ENCODE peak calls at places on chromosome 22, in eight cellular contexts. T is mammary epithelial cell; E is brain microvascular endothelial cell; F is CD8-positive, alpha-beta memory T cell; J is mesenchymal stem cell; H is ovary; I is kidney; G is A549. N is an unnamed sample.

GRCh38 chr22:32612834-32613233 is 138.2 kb downstream of the FBXO7 start:
- DNase-seq in F (no peak), I (no peak), E (no peak), J (no peak), T (no peak), G (no peak), H (no peak), N (no peak)

GRCh38 chr22:36741204-36741793 is 34.6 kb downstream of the IFT27 start:
- DNase-seq in T (no peak), H (no peak), J (peak), E (peak), F (no peak), I (no peak), G (peak), N (no peak)

GRCh38 chr22:29555065-29555644 is 1.6 kb upstream of the THOC5 start:
- DNase-seq in T (no peak), F (no peak), I (no peak), H (peak), G (no peak), E (no peak), J (no peak), N (peak)

GRCh38 chr22:46061431-46062231 is 84.7 kb upstream of the WNT7B start:
- DNase-seq in T (peak), E (no peak), F (no peak), J (no peak), I (peak), G (no peak), H (no peak), N (no peak)

GRCh38 chr22:28810839-28811491 is 10.6 kb upstream of the XBP1 start:
- DNase-seq in E (no peak), H (no peak), J (no peak), F (peak), I (peak), T (no peak), G (no peak), N (no peak)

GRCh38 chr22:40533712-40534378 is 102.7 kb downstream of the MRTFA start:
- DNase-seq in J (peak), T (peak), H (no peak), G (peak), I (no peak), E (peak), F (peak), N (no peak)

GRCh38 chr22:44037519-44038370 is 13.6 kb downstream of the PARVB start:
- DNase-seq in F (no peak), I (no peak), T (peak), G (peak), H (peak), E (peak), J (peak), N (no peak)

GRCh38 chr22:35064664-35065063 is 1.3 kb upstream of the ISX start:
- DNase-seq in J (no peak), T (peak), H (no peak), E (no peak), I (no peak), F (no peak), G (no peak), N (no peak)

GRCh38 chr22:47595122-47595521 is 832.7 kb downstream of the TBC1D22A start:
- DNase-seq in F (no peak), E (no peak), G (no peak), T (no peak), J (no peak), I (no peak), H (no peak), N (no peak)

GRCh38 chr22:19876941-19877625 is 22.4 kb upstream of the GNB1L start:
- DNase-seq in F (no peak), G (no peak), H (peak), J (no peak), E (no peak), I (peak), T (no peak), N (no peak)

GRCh38 chr22:46035380-46035741 is 58.4 kb upstream of the WNT7B start:
- DNase-seq in H (no peak), J (no peak), E (no peak), I (no peak), F (no peak), T (no peak), G (no peak), N (no peak)

DNA sequence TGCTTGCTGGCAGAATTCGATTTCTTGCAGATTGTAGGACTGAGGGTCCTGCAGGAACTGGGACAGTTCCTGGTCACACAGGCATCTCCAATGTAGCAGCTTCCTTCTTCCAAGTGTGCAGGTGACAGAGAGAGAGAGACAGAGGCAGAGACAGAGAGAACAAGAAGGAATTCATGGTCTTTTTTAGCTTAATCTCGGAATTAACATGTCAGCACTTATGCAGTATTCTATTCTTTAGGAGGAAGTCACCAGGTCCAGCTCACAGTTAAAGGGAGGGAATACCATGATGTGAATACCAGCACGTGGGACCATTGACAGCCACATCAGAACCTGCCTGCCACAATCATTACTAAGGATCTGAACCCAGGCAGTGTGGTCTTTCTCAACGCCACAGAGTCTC is 341.6 kb downstream of the MN1 start:
- DNase-seq in J (no peak), H (no peak), F (no peak), I (no peak), E (no peak), T (no peak), G (no peak), N (no peak)
- H3K27ac ChIP-seq in J (no peak), H (no peak), F (no peak), I (no peak), E (no peak), T (no peak), G (peak), N (no peak)

DNA sequence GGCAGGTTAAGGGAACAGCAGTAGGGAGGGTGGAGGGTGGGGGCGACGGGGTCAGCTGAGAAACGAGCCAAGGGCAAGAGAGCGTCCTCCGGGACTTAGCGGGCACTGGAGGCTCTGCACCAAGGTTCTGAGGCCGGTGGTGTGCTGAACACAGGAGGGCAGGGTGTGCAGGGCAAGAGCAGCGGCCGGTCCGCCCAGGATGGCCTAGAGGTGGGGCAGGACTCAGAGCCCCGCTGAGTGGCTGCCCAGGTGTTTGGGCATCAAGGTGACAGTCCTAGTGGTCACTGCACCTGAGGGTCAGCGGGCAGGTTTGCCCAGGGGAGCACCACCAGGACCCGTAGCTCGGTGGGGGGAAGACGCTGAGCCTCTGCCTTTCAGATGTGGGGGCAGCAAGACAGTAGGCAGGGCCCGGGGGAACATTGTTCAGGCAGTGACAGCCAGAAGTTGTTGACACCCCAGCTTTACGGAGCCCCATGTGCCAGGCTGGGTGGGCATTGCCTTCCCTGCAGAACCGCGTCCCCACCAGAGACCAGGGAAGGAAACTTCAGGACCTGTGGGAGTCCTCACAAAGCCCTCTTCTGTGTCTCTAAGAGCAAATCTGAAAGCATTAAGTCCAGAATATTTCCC is 4.5 kb upstream of the TTLL8 start:
- DNase-seq in T (no peak), E (no peak), F (no peak), J (no peak), I (peak), G (no peak), H (no peak), N (no peak)
- H3K27ac ChIP-seq in T (no peak), E (no peak), F (no peak), J (no peak), I (no peak), G (no peak), H (no peak), N (no peak)

GRCh38 chr22:50326959-50327710 is at the start of gene DENND6B:
- DNase-seq in F (peak), H (peak), T (peak), E (peak), J (peak), G (peak), I (peak), N (peak)
- H3K27ac ChIP-seq in F (peak), H (peak), T (peak), E (peak), J (no peak), G (peak), I (peak), N (peak)

GRCh38 chr22:30782613-30783012 is 87.9 kb downstream of the OSBP2 start:
- DNase-seq in J (peak), F (no peak), E (no peak), I (peak), G (peak), T (no peak), H (no peak), N (no peak)
- H3K27ac ChIP-seq in J (no peak), F (no peak), E (no peak), I (no peak), G (peak), T (no peak), H (no peak), N (no peak)

DNA sequence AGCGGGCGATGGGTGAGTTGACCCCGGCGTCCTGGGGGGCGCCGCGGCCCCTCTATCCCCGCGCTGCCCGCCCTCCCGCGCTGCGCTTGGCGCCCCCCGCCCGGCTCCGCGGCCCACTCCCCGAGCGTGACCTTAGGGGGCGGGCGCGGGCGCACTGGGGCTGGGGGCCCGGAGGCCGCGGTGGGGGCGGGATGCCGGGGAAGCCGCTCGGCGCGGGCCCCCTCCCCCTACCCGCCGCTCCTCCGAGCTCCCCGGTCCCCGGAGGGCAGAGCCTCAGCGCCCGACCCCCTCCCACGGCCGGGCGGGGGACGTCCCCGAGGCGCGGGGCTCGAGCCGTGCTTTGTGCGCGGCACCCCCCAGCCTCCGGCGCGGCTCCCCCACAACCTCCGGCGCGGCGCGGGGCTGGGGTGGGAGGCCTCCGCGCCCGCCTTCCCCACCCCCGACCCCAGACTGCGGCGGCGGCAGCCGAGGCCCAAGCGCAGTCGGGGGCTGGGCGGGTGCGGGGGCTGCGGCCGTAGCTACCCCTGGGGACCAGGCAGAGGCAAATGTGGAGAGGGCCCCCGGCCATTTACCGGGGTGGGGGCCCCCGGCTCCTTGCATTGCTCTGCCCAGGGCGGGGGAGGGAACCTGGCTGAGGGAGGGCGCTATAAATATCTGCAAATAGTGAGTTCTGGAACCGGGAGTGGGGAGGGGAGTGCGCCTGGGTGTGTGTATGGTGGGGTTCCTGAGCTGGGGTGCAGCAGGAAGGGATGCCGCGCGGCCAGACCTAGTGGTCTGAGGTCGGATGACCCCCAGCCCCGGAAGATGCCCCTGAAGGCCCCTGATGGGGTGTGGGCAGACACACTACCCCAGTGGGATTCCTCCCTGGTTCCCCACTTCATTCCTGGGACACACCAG is 982 bp downstream of the MGAT3 start:
- DNase-seq in I (no peak), H (no peak), F (no peak), J (no peak), T (no peak), G (no peak), E (no peak), N (no peak)
- H3K27ac ChIP-seq in I (no peak), H (no peak), F (peak), J (no peak), T (no peak), G (peak), E (no peak), N (peak)

DNA sequence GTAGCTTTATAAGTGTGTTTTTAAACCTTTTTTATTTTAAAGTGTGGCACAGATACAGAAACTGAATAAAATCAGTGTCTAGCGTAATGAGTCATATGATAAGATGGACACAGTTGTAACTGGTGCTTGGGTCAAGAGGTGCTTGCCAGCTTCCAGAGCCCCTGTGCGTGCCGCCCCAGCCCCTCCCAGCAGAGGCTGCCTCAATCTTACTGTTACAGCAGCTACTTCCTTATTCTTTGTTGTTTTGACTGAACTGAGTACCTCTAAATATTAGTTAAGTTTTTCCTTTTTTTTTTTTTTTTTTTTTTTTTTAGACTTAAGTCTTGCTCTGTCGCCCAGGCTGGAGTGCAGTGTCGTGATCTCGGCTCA is 8.7 kb downstream of the ZBED4 start:
- DNase-seq in E (no peak), J (no peak), H (no peak), I (no peak), T (no peak), G (no peak), F (no peak), N (no peak)
- H3K27ac ChIP-seq in E (no peak), J (no peak), H (no peak), I (no peak), T (no peak), G (no peak), F (no peak), N (no peak)

GRCh38 chr22:22748756-22749155 is 104.3 kb downstream of the GGTLC2 start:
- DNase-seq in J (no peak), G (no peak), F (no peak), I (no peak), T (no peak), H (no peak), E (no peak), N (no peak)

GRCh38 chr22:22746061-22746962 is 101.9 kb downstream of the GGTLC2 start:
- DNase-seq in G (no peak), H (no peak), T (no peak), I (no peak), J (no peak), E (no peak), F (no peak), N (no peak)

GRCh38 chr22:22745225-22746060 is 101.0 kb downstream of the GGTLC2 start:
- DNase-seq in J (no peak), I (no peak), F (peak), H (no peak), G (peak), E (peak), T (no peak), N (no peak)

GRCh38 chr22:22748297-22748743 is 103.9 kb downstream of the GGTLC2 start:
- DNase-seq in J (peak), I (no peak), H (peak), E (peak), G (peak), T (peak), F (no peak), N (no peak)

GRCh38 chr22:22746963-22747933 is 102.8 kb downstream of the GGTLC2 start:
- DNase-seq in I (no peak), E (no peak), G (no peak), H (no peak), J (no peak), T (no peak), F (no peak), N (no peak)
- H3K27ac ChIP-seq in I (no peak), E (no peak), G (no peak), H (no peak), J (no peak), T (no peak), F (no peak), N (no peak)

GRCh38 chr22:23184100-23184763 is 3.9 kb downstream of the BCR start:
- DNase-seq in E (no peak), J (no peak), I (no peak), G (no peak), H (no peak), F (no peak), T (no peak), N (no peak)
- H3K27ac ChIP-seq in E (no peak), J (no peak), I (peak), G (no peak), H (no peak), F (peak), T (no peak), N (no peak)